ENCODE peak calls at places on chromosomes 4 and X, in seven cellular contexts. N, J, X, A, R, P and Y are unnamed samples.

GRCh38 chrX:74119016-74119910 is 184.7 kb upstream of the ZCCHC13 start:
- DNase-seq in J (no peak), R (no peak), N (peak), X (no peak), A (no peak), P (no peak), Y (no peak)

GRCh38 chr4:10082459-10083272 is 33.9 kb downstream of the WDR1 start:
- DNase-seq in J (no peak), X (no peak), P (peak), N (no peak), A (no peak), R (no peak), Y (no peak)

GRCh38 chr4:8305851-8306361 is 36.4 kb downstream of the HTRA3 start:
- DNase-seq in N (peak), R (no peak), X (peak), A (no peak), P (peak), J (no peak), Y (no peak)

GRCh38 chr4:185395255-185395955 is at the start of gene LRP2BP:
- DNase-seq in A (peak), X (no peak), N (no peak), P (no peak), J (no peak), R (no peak), Y (no peak)

GRCh38 chrX:129777218-129777768 is 2.5 kb upstream of the SASH3 start:
- DNase-seq in N (no peak), A (peak), X (peak), J (no peak), P (peak), R (peak), Y (no peak)

GRCh38 chr4:110442309-110442708 is 33.6 kb upstream of the ENPEP start:
- DNase-seq in N (no peak), X (no peak), P (no peak), R (no peak), A (no peak), J (no peak), Y (no peak)

GRCh38 chrX:21747523-21747922 is 10.4 kb downstream of the SMPX start:
- DNase-seq in J (no peak), R (no peak), A (no peak), P (no peak), N (no peak), X (no peak), Y (no peak)

GRCh38 chr4:188086858-188087257 is 22.5 kb downstream of the TRIML2 start:
- DNase-seq in N (no peak), P (no peak), R (no peak), J (no peak), A (no peak), X (no peak), Y (no peak)

GRCh38 chr4:109298279-109299010 is 4.0 kb downstream of the COL25A1 start:
- DNase-seq in P (no peak), A (peak), J (no peak), R (no peak), N (peak), X (no peak), Y (no peak)

GRCh38 chr4:8106451-8107025 is 52.1 kb downstream of the ABLIM2 start:
- DNase-seq in X (no peak), P (no peak), A (no peak), J (no peak), N (no peak), R (no peak), Y (no peak)

GRCh38 chr4:8303485-8304281 is 34.1 kb downstream of the HTRA3 start:
- DNase-seq in R (no peak), N (peak), X (no peak), A (no peak), J (no peak), P (peak), Y (no peak)

GRCh38 chrX:80747832-80748231 is 61.8 kb downstream of the BRWD3 start:
- DNase-seq in X (no peak), P (no peak), A (no peak), R (no peak), N (no peak), J (no peak), Y (no peak)

GRCh38 chr4:155077860-155078259 is 130.6 kb upstream of the NPY2R start:
- DNase-seq in J (no peak), P (no peak), A (no peak), R (no peak), N (no peak), X (no peak), Y (no peak)

GRCh38 chr4:6561706-6562371 is 13.2 kb upstream of the MAN2B2 start:
- DNase-seq in J (no peak), R (no peak), N (peak), P (no peak), A (no peak), X (no peak), Y (no peak)

GRCh38 chrX:4225086-4225485 is 511.6 kb upstream of the PRKX start:
- DNase-seq in P (no peak), J (no peak), X (no peak), N (no peak), R (no peak), A (no peak), Y (no peak)

GRCh38 chr4:60729194-60729593 is 470.9 kb upstream of the ADGRL3 start:
- DNase-seq in X (no peak), P (no peak), A (no peak), N (peak), J (no peak), R (no peak), Y (no peak)

GRCh38 chr4:108311313-108311712 is 142.6 kb upstream of the LEF1 start:
- DNase-seq in X (no peak), P (no peak), J (no peak), N (no peak), R (no peak), A (no peak), Y (no peak)

GRCh38 chr4:121943941-121944340 is 7.9 kb downstream of the TRPC3 start:
- DNase-seq in R (no peak), P (no peak), J (peak), N (no peak), X (no peak), A (peak), Y (peak)

GRCh38 chr4:185210102-185210981 is 944 bp downstream of the SNX25 start:
- DNase-seq in P (peak), J (peak), N (peak), R (no peak), X (peak), A (peak), Y (peak)

GRCh38 chr4:734951-735350 is 29.3 kb downstream of the PCGF3 start:
- DNase-seq in R (no peak), N (no peak), X (no peak), P (no peak), A (no peak), J (no peak), Y (no peak)

GRCh38 chr4:106034205-106034604 is 138.9 kb downstream of the NPNT start:
- DNase-seq in N (peak), J (no peak), A (no peak), P (no peak), R (no peak), X (no peak), Y (no peak)

GRCh38 chr4:110503588-110504435 is 27.9 kb downstream of the ENPEP start:
- DNase-seq in R (peak), J (no peak), P (no peak), A (no peak), N (peak), X (no peak), Y (no peak)

GRCh38 chr4:72779256-72779655 is 210.2 kb upstream of the ADAMTS3 start:
- DNase-seq in N (peak), J (no peak), P (no peak), R (no peak), A (no peak), X (no peak), Y (no peak)

GRCh38 chrX:121754301-121754700 is 706.9 kb downstream of the GLUD2 start:
- DNase-seq in N (no peak), R (no peak), J (no peak), P (no peak), A (no peak), X (no peak), Y (no peak)

GRCh38 chr4:92968556-92968955 is 664.8 kb downstream of the GRID2 start:
- DNase-seq in R (no peak), N (no peak), P (no peak), A (no peak), X (no peak), J (no peak), Y (no peak)

GRCh38 chr4:159070742-159071141 is 32.1 kb upstream of the RAPGEF2 start:
- DNase-seq in R (no peak), N (peak), A (no peak), J (no peak), P (no peak), X (no peak), Y (no peak)

GRCh38 chr4:58953575-58953974 is 1843.4 kb upstream of the IGFBP7 start:
- DNase-seq in A (no peak), N (no peak), P (no peak), J (no peak), X (no peak), R (no peak), Y (no peak)
- TF ChIP-seq CTCF in A (no peak), N (no peak), P (no peak), J (no peak), X (no peak), R (no peak), Y (no peak)

GRCh38 chr4:104682311-104682710 is 187.6 kb upstream of the CXXC4 start:
- DNase-seq in N (no peak), P (no peak), X (no peak), A (no peak), J (no peak), R (no peak), Y (no peak)
- TF ChIP-seq CTCF in N (no peak), P (no peak), X (no peak), A (no peak), J (no peak), R (no peak), Y (no peak)

DNA sequence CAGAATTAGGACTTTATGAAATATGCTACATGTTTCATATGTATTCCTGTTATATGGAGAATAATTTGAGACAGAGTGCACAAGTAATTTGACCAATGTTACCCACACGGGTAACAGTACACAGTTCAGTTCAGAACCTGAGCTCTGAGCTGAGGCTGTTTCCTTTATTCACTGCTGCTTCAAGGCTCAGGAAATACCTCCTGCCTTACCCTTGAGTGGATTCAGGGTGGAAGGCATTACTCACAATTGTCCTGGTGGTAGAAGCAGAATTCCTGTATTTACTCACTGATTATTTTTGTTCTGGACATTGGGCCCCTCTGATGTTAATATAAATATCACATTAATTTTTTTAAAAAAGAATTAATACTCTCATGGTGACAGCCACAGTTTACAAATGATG is 73.5 kb upstream of the CAMK2D start:
- DNase-seq in P (no peak), N (peak), J (no peak), A (no peak), X (no peak), R (no peak), Y (no peak)
- TF ChIP-seq CTCF in P (no peak), N (peak), J (no peak), A (no peak), X (no peak), R (no peak), Y (no peak)

GRCh38 chr4:145524535-145524934 is 42.9 kb downstream of the SMAD1 start:
- DNase-seq in J (no peak), P (no peak), A (no peak), N (no peak), X (no peak), R (no peak), Y (no peak)

GRCh38 chr4:145521282-145521681 is 39.6 kb downstream of the SMAD1 start:
- DNase-seq in X (no peak), J (no peak), R (no peak), A (no peak), P (no peak), N (no peak), Y (no peak)

GRCh38 chr4:145525291-145525740 is 43.7 kb downstream of the SMAD1 start:
- DNase-seq in P (no peak), A (no peak), N (no peak), X (no peak), J (no peak), R (no peak), Y (no peak)

GRCh38 chr4:145520172-145520571 is 38.5 kb downstream of the SMAD1 start:
- DNase-seq in J (no peak), A (no peak), X (no peak), P (no peak), R (no peak), N (no peak), Y (no peak)

DNA sequence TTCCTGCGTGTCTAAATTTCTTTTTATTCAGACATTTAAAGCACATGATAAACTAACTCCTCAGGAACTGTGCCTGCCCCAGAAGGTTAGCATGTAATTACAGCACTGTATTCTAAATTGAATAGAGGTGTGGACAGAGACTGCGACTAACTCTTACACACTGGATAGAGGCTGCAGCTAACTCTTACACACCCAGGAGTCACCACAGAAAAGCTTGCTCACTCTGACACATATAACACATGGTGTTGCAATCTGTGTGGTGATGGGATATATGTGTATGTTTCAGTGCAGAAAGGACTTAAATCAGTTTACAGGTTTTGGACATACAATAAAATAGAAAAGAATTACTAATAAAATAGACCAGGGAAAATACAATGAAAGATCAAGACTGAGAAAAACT is 41.5 kb downstream of the SMAD1 start:
- DNase-seq in R (no peak), N (no peak), P (no peak), J (no peak), X (no peak), A (no peak), Y (no peak)
- TF ChIP-seq CTCF in R (no peak), N (no peak), P (no peak), J (no peak), X (no peak), A (no peak), Y (no peak)

GRCh38 chr4:78954048-78954666 is 14.9 kb upstream of the PAQR3 start:
- DNase-seq in A (no peak), N (peak), X (no peak), R (peak), J (peak), P (no peak), Y (peak)
- TF ChIP-seq CTCF in A (peak), N (peak), X (peak), R (peak), J (peak), P (no peak), Y (peak)

GRCh38 chr4:83581411-83582288 is 45.7 kb downstream of the GPAT3 start:
- DNase-seq in X (no peak), J (no peak), A (peak), N (no peak), R (no peak), P (no peak), Y (no peak)

GRCh38 chr4:83585982-83586508 is 50.1 kb downstream of the GPAT3 start:
- DNase-seq in R (no peak), N (no peak), P (no peak), J (no peak), X (no peak), A (no peak), Y (no peak)

GRCh38 chr4:83582289-83582756 is 46.4 kb downstream of the GPAT3 start:
- DNase-seq in A (no peak), N (no peak), J (no peak), P (peak), X (no peak), R (no peak), Y (no peak)
- TF ChIP-seq CTCF in A (peak), N (no peak), J (no peak), P (no peak), X (no peak), R (peak), Y (no peak)

GRCh38 chrX:9882669-9883446 is 84.3 kb upstream of the CLDN34 start:
- DNase-seq in J (no peak), X (no peak), P (no peak), R (no peak), A (no peak), N (peak), Y (no peak)
- TF ChIP-seq CTCF in J (no peak), X (no peak), P (no peak), R (no peak), A (no peak), N (peak), Y (no peak)

GRCh38 chr4:11418610-11419009 is 10.1 kb downstream of the HS3ST1 start:
- DNase-seq in R (peak), P (no peak), A (no peak), X (no peak), N (no peak), J (no peak), Y (no peak)
- TF ChIP-seq CTCF in R (peak), P (no peak), A (no peak), X (peak), N (peak), J (no peak), Y (no peak)

GRCh38 chr4:54234497-54235205 is 5.6 kb downstream of the PDGFRA start:
- DNase-seq in J (no peak), P (no peak), R (no peak), N (peak), A (no peak), X (no peak), Y (no peak)
- TF ChIP-seq CTCF in J (peak), P (no peak), R (no peak), N (peak), A (no peak), X (no peak), Y (no peak)